ENCODE peak calls at places on chromosome 9, in nine cellular contexts. P is uterus, A is HepG2, T is heart left ventricle, I is HCT116, B is breast epithelium, O is sigmoid colon, D is testis, K is stomach. Y is an unnamed sample.
A peak's percentile ranks its signal among the peaks of the same experiment; 100 is the strongest.

GRCh38 chr9:79766091-79766490 is 194.3 kb downstream of the TLE4 start:
- DNase-seq in A (no peak), O (no peak), B (no peak), D (no peak), P (no peak), T (no peak), K (no peak), I (no peak), Y (no peak)

GRCh38 chr9:72635197-72635596 is 113.8 kb downstream of the TMC1 start:
- DNase-seq in B (no peak), D (no peak), T (no peak), I (no peak), K (no peak), P (no peak), A (no peak), O (no peak), Y (no peak)

GRCh38 chr9:117552811-117553210 is 138.0 kb upstream of the ASTN2 start:
- DNase-seq in B (no peak), K (no peak), D (no peak), P (no peak), I (no peak), O (no peak), A (no peak), T (no peak), Y (no peak)

GRCh38 chr9:71746753-71747115 is 21.6 kb downstream of the CEMIP2 start:
- DNase-seq in P (no peak), D (no peak), T (no peak), B (no peak), I (no peak), A (no peak), K (no peak), O (no peak), Y (no peak)

GRCh38 chr9:112764344-112764743 is 13.8 kb downstream of the SNX30 start:
- DNase-seq in A (peak; percentile 37), D (peak; percentile 74), I (no peak), T (no peak), B (no peak), K (no peak), O (no peak), P (no peak), Y (no peak)

GRCh38 chr9:86282979-86283535 is 719 bp upstream of the ISCA1 start:
- DNase-seq in T (no peak), I (no peak), B (no peak), P (no peak), O (peak; percentile 71), D (no peak), K (no peak), A (no peak), Y (no peak)

GRCh38 chr9:35341585-35341984 is 148.3 kb upstream of the RUSC2 start:
- DNase-seq in T (peak; percentile 76), I (no peak), O (peak; percentile 66), K (peak; percentile 39), P (peak; percentile 21), A (no peak), D (peak; percentile 62), B (no peak), Y (peak; percentile 35)

GRCh38 chr9:18459958-18460584 is 13.9 kb upstream of the ADAMTSL1 start:
- DNase-seq in T (no peak), B (no peak), A (no peak), I (no peak), K (no peak), D (no peak), O (no peak), P (no peak), Y (no peak)

GRCh38 chr9:112091805-112092204 is 83.3 kb downstream of the SUSD1 start:
- DNase-seq in T (no peak), A (no peak), I (no peak), B (no peak), O (no peak), P (no peak), D (peak; percentile 67), K (no peak), Y (peak; percentile 79)

GRCh38 chr9:16787724-16788123 is 82.7 kb downstream of the BNC2 start:
- DNase-seq in I (no peak), B (no peak), D (no peak), T (no peak), A (no peak), O (no peak), P (no peak), K (no peak), Y (no peak)

GRCh38 chr9:16461231-16461840 is 409.1 kb downstream of the BNC2 start:
- DNase-seq in B (no peak), A (no peak), O (no peak), D (no peak), K (no peak), T (no peak), I (no peak), P (no peak), Y (peak; percentile 89)

GRCh38 chr9:117218951-117219350 is 195.9 kb downstream of the ASTN2 start:
- DNase-seq in I (no peak), D (no peak), P (no peak), A (no peak), K (no peak), O (no peak), T (no peak), B (no peak), Y (no peak)

GRCh38 chr9:88400021-88400420 is 11.8 kb downstream of the SPIN1 start:
- DNase-seq in D (no peak), K (no peak), P (no peak), B (no peak), T (no peak), A (no peak), I (no peak), O (no peak), Y (no peak)

GRCh38 chr9:77647659-77648457 is at the start of gene GNA14:
- DNase-seq in I (no peak), O (peak; percentile 71), P (peak; percentile 47), B (no peak), K (no peak), A (no peak), D (peak; percentile 39), T (peak; percentile 73), Y (peak; percentile 73)

GRCh38 chr9:133810556-133811195 is 72.5 kb upstream of the SARDH start:
- DNase-seq in D (no peak), K (no peak), I (no peak), T (no peak), O (no peak), B (no peak), P (no peak), A (no peak), Y (no peak)

GRCh38 chr9:133806623-133807010 is 68.5 kb upstream of the SARDH start:
- DNase-seq in P (no peak), B (no peak), K (no peak), A (no peak), T (no peak), O (no peak), I (no peak), D (no peak), Y (no peak)

GRCh38 chr9:133807818-133808217 is 69.7 kb upstream of the SARDH start:
- DNase-seq in T (no peak), I (no peak), A (no peak), B (no peak), D (no peak), O (no peak), P (no peak), K (no peak), Y (no peak)

GRCh38 chr9:133807037-133807436 is 68.9 kb upstream of the SARDH start:
- DNase-seq in O (no peak), D (no peak), K (no peak), P (no peak), A (no peak), B (no peak), I (no peak), T (no peak), Y (no peak)

DNA sequence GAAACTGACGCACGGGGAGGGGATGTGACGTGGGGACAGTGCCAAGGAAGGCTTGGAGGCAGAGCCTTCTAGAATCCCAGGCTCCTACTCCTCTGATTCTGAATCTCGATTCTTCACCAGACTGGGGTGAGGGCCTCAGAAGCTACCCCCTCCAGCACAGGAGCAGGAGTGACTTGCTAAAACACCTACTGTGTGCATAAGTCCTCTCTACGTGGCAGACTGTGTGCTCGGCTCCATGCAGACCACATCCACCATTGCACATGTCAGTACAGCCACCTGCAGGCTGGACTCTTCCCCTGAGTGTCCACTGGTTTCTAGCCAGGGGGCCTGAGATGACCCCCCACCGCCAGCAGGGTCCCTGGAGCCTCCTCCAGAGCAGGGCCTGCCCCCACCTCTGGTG is 71.2 kb upstream of the SARDH start:
- DNase-seq in B (no peak), K (no peak), P (no peak), I (no peak), D (no peak), T (no peak), A (no peak), O (no peak), Y (no peak)
- H3K4me1 ChIP-seq in B (no peaks in the 10 kb centered on the region), K (no peaks in the 10 kb centered on the region), P (no peaks in the 10 kb centered on the region), I (no peaks in the 10 kb centered on the region), D (no peaks in the 10 kb centered on the region), T (peaks cover 8% of the 10 kb centered on the region), A (peaks cover 27% of the 10 kb centered on the region), O (no peaks in the 10 kb centered on the region), Y (no peaks in the 10 kb centered on the region)

GRCh38 chr9:125789196-125789595 is 42.0 kb downstream of the PBX3 start:
- DNase-seq in B (no peak), O (no peak), K (no peak), T (no peak), I (no peak), P (no peak), D (no peak), A (no peak), Y (no peak)
- H3K4me3 ChIP-seq in B (no peak overlapping the region), O (no peak overlapping the region), K (no peak overlapping the region), T (no peak overlapping the region), I (no peak overlapping the region), P (no peak overlapping the region), D (no peak overlapping the region), A (no peak overlapping the region), Y (no peak overlapping the region)

GRCh38 chr9:128455849-128456612 is at the start of gene ODF2:
- DNase-seq in B (peak; percentile 96), A (peak; percentile 92), O (peak; percentile 99), D (peak; percentile 98), I (peak; percentile 87), P (peak; percentile 97), T (peak; percentile 99), K (peak; percentile 98), Y (peak; percentile 98)
- TF ChIP-seq POLR2A in B (no peak), A (peak; percentile 86), O (peak; percentile 16), D (no peak), I (peak; percentile 73), P (peak; percentile 60), T (peak; percentile 48), K (no peak), Y (peak; percentile 73)

GRCh38 chr9:114180701-114181582 is 25.6 kb downstream of the COL27A1 start:
- DNase-seq in I (no peak), K (no peak), O (peak; percentile 74), A (no peak), B (no peak), P (no peak), T (no peak), D (peak; percentile 52), Y (no peak)

GRCh38 chr9:114177423-114178064 is 22.2 kb downstream of the COL27A1 start:
- DNase-seq in I (no peak), T (no peak), P (no peak), A (no peak), D (no peak), B (no peak), K (no peak), O (no peak), Y (no peak)

GRCh38 chr9:114178076-114178475 is 22.7 kb downstream of the COL27A1 start:
- DNase-seq in A (no peak), T (no peak), K (no peak), B (no peak), I (no peak), D (no peak), P (no peak), O (no peak), Y (no peak)

GRCh38 chr9:114179516-114179915 is 24.2 kb downstream of the COL27A1 start:
- DNase-seq in O (no peak), D (no peak), P (no peak), B (no peak), K (no peak), I (no peak), T (no peak), A (no peak), Y (no peak)

GRCh38 chr9:114178756-114179450 is 23.6 kb downstream of the COL27A1 start:
- DNase-seq in K (no peak), A (no peak), P (no peak), B (peak; percentile 34), I (no peak), D (no peak), O (peak; percentile 81), T (no peak), Y (no peak)
- H3K4me1 ChIP-seq in K (peaks cover 7% of the 10 kb centered on the region), A (peaks cover 62% of the 10 kb centered on the region), P (no peaks in the 10 kb centered on the region), B (no peaks in the 10 kb centered on the region), I (peaks cover 17% of the 10 kb centered on the region), D (peaks cover 34% of the 10 kb centered on the region), O (peaks cover 75% of the 10 kb centered on the region), T (peaks cover 88% of the 10 kb centered on the region), Y (no peaks in the 10 kb centered on the region)

Y was measured in thyroid gland.